ENCODE peak calls at places on chromosomes 13 and 19, in four cellular contexts. N is anterior cingulate cortex, E is RWPE1, F is mesothelial cell of epicardium. V is an unnamed sample.

GRCh38 chr19:47228937-47229673 is 1.9 kb downstream of the BBC3 start:
- DNase-seq in N (peak), E (no peak), F (no peak), V (no peak)

GRCh38 chr19:15378529-15379082 is 981 bp downstream of the AKAP8 start:
- DNase-seq in N (no peak), E (peak), F (peak), V (peak)

GRCh38 chr13:23570099-23570926 is at the start of gene TNFRSF19:
- DNase-seq in N (no peak), E (no peak), F (peak), V (no peak)

GRCh38 chr19:35216833-35217707 is 11.5 kb downstream of the FAM187B start:
- DNase-seq in N (no peak), E (no peak), F (no peak), V (no peak)

GRCh38 chr19:610801-611505 is 21.3 kb downstream of the HCN2 start:
- DNase-seq in N (no peak), E (no peak), F (no peak), V (no peak)

GRCh38 chr13:47903836-47904235 is 97.2 kb downstream of the SUCLA2 start:
- DNase-seq in N (no peak), E (peak), F (no peak), V (no peak)

GRCh38 chr19:3533020-3533408 is 6.0 kb upstream of the TEKTIP1 start:
- DNase-seq in N (no peak), E (no peak), F (no peak), V (no peak)

GRCh38 chr19:23283925-23284324 is 33.7 kb upstream of the ZNF724 start:
- DNase-seq in N (no peak), E (no peak), F (no peak), V (no peak)

GRCh38 chr19:47075179-47075811 is 26.9 kb upstream of the TMEM160 start:
- DNase-seq in N (no peak), E (no peak), F (no peak), V (no peak)